ENCODE peak calls at places on chromosomes 1 and 21, in seven cellular contexts. N is heart left ventricle, E is spleen, W is neural progenitor cell, S is stomach, U is progenitor cell of endocrine pancreas, B is astrocyte of the spinal cord. O is an unnamed sample.

GRCh38 chr1:151455231-151455630 is 4.1 kb downstream of the POGZ start:
- DNase-seq in N (no peak), B (no peak), U (no peak), E (no peak), W (no peak), S (no peak), O (no peak)

GRCh38 chr1:192543445-192543844 is 32.1 kb upstream of the RGS1 start:
- DNase-seq in E (no peak), W (no peak), N (no peak), U (no peak), B (no peak), S (no peak), O (no peak)

GRCh38 chr1:214022810-214023425 is 35.1 kb downstream of the PROX1 start:
- DNase-seq in N (no peak), W (no peak), U (no peak), E (no peak), B (no peak), S (no peak), O (no peak)

GRCh38 chr1:6991271-6991670 is 206.0 kb downstream of the CAMTA1 start:
- DNase-seq in U (no peak), N (no peak), W (no peak), E (no peak), B (peak), S (no peak), O (no peak)

GRCh38 chr1:11501491-11501897 is 22.5 kb downstream of the DISP3 start:
- DNase-seq in N (peak), B (no peak), S (no peak), U (no peak), W (no peak), E (peak), O (peak)

GRCh38 chr1:64624446-64624766 is 120.5 kb upstream of the RAVER2 start:
- DNase-seq in N (no peak), S (no peak), U (no peak), B (no peak), W (no peak), E (no peak), O (no peak)

GRCh38 chr1:218345673-218346390 is 696 bp downstream of the TGFB2 start:
- DNase-seq in N (peak), U (peak), B (peak), E (peak), S (peak), W (peak), O (no peak)

GRCh38 chr21:43333301-43334062 is 93.4 kb downstream of the SIK1 start:
- DNase-seq in U (peak), B (peak), S (peak), N (peak), W (peak), E (no peak), O (no peak)

GRCh38 chr21:30718239-30718909 is at the start of gene KRTAP21-3:
- DNase-seq in B (peak), W (no peak), E (no peak), U (no peak), N (no peak), S (no peak), O (no peak)

GRCh38 chr1:14113841-14114567 is 414.0 kb downstream of the PRDM2 start:
- DNase-seq in U (peak), E (no peak), B (peak), W (peak), S (no peak), N (peak), O (no peak)
- TF ChIP-seq CTCF in U (peak), E (peak), B (peak), W (peak), S (no peak), N (peak), O (no peak)

GRCh38 chr1:245322673-245323072 is 167.9 kb downstream of the KIF26B start:
- DNase-seq in U (no peak), N (no peak), E (no peak), B (no peak), W (no peak), S (no peak), O (no peak)
- TF ChIP-seq CTCF in U (no peak), N (no peak), E (no peak), B (no peak), W (no peak), S (no peak), O (no peak)

DNA sequence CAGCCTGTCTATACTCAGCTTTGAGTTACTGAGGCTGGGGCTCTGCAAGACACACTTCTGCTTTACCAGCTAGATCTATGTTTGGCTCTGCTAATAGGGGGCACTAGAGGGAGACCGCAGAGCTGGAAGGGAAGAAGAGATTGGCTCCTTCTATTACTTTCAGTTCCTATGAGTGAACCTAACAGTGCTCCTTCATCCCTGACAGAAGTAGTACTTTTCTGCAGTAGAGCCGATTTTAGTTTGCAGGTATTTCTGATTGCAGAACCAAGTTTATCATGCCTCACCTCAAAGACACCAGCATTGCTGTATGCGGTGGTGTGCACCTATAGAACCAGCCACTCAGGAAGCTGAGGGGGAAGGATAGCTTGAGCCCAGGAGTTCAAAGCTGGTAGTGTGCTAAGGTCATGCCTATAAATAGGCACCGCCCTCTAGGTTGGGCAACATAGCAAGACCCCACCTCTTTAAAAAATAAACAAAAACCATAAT is 5.7 kb upstream of the ZDHHC18 start:
- DNase-seq in W (no peak), S (no peak), U (no peak), B (no peak), E (no peak), N (no peak), O (peak)
- TF ChIP-seq CTCF in W (no peak), S (no peak), U (no peak), B (no peak), E (peak), N (no peak), O (peak)

GRCh38 chr1:195105773-195106172 is 1502.5 kb downstream of the KCNT2 start:
- DNase-seq in W (no peak), E (no peak), B (no peak), U (no peak), N (no peak), S (no peak), O (no peak)

DNA sequence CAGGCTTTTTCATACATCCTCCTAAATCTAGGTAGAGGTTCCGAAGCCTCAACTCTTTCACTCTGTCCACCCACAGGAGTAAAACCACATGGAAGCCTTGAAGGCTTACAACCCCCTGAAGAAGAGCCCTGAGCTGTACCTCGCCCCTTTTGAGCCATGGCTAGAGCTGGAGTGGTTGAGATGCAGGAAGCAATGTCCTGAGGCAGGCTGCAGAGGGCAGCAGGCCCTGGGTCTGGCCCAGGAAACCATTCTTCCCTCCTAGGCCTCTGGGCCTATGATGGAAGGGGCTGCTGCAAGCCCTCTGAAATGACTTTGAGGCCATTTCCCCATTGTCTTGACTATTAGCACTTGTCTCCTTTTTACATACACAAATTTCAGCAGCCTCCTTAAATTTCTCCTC is 1503.0 kb downstream of the KCNT2 start:
- DNase-seq in B (no peak), E (no peak), U (no peak), W (no peak), N (no peak), S (no peak), O (no peak)
- TF ChIP-seq CTCF in B (no peak), E (no peak), U (no peak), W (no peak), N (no peak), S (no peak), O (no peak)

DNA sequence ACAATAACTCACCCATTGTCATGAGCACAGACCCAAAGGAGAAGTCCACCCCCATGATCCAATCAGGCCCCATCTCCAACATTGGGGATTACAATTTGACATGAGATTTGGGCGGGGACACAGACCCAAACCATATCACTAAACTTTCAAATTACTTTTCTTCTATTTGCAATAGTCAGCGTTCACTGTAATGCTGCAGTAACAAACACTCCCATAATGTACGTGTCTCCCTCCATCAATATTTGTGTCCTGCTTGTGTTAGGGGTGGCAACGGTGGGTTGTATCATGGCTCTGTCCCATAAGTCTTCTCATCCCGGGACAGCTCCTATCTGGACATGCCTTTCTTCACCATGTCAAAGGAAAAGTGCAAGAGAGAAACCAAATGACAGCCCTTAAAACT is 26.2 kb downstream of the TFF3 start:
- DNase-seq in N (no peak), B (no peak), W (no peak), E (no peak), U (no peak), S (no peak), O (no peak)
- TF ChIP-seq CTCF in N (no peak), B (no peak), W (no peak), E (no peak), U (no peak), S (no peak), O (no peak)

GRCh38 chr1:89633103-89633744 is at the start of gene LRRC8C:
- DNase-seq in N (peak), W (peak), E (peak), S (peak), B (peak), U (peak), O (peak)
- TF ChIP-seq CTCF in N (no peak), W (no peak), E (no peak), S (no peak), B (no peak), U (no peak), O (peak)

GRCh38 chr1:182111496-182111895 is 50.0 kb upstream of the ZNF648 start:
- DNase-seq in B (no peak), E (no peak), W (no peak), U (no peak), N (no peak), S (peak), O (no peak)

GRCh38 chr1:182107218-182107617 is 45.7 kb upstream of the ZNF648 start:
- DNase-seq in E (no peak), W (no peak), S (no peak), B (no peak), U (no peak), N (no peak), O (no peak)

GRCh38 chr1:182113879-182114626 is 52.5 kb upstream of the ZNF648 start:
- DNase-seq in S (peak), U (no peak), W (peak), B (peak), N (no peak), E (no peak), O (no peak)

GRCh38 chr1:182109780-182110179 is 48.3 kb upstream of the ZNF648 start:
- DNase-seq in B (no peak), E (no peak), S (no peak), N (no peak), U (no peak), W (no peak), O (no peak)

DNA sequence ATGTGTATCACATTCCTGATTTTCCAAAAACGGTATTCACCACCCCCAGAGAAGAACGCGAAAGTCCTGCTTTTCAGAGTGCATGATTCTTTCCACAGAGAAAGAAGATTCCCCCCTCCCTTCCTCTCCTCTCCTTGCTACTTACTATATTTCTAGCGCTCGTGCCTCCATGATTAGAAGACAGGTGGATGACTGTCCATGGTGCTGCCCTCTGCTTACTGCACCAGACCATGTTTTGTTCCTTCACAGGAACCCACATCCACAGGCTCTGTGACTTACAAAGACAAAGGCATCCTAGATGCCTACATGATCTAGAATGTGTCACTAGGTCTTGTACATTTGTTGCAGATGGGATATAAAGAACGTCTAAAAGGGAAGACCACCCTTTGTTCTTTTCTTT is 49.1 kb upstream of the ZNF648 start:
- DNase-seq in U (no peak), E (no peak), N (no peak), W (no peak), S (no peak), B (no peak), O (no peak)
- TF ChIP-seq CTCF in U (no peak), E (no peak), N (no peak), W (no peak), S (no peak), B (no peak), O (no peak)